ENCODE peak calls at places on chromosomes 12 and 14, in six cellular contexts. One of them, this sample, is unnamed.

GRCh38 chr12:92582466-92582865 is 120.3 kb upstream of the PLEKHG7 start:
- DNase-seq in CD8-positive, alpha-beta memory T cell: no peak
- DNase-seq in AG04450: no peak
- DNase-seq in NCI-H774: peak
- DNase-seq in posterior cingulate gyrus: no peak
- DNase-seq in upper lobe of right lung: no peak
- DNase-seq in this sample: no peak

GRCh38 chr12:39788235-39788634 is 168.6 kb upstream of the ABCD2 start:
- DNase-seq in AG04450: no peak
- DNase-seq in upper lobe of right lung: no peak
- DNase-seq in NCI-H774: no peak
- DNase-seq in posterior cingulate gyrus: no peak
- DNase-seq in CD8-positive, alpha-beta memory T cell: no peak
- DNase-seq in this sample: no peak

GRCh38 chr14:67168110-67168441 is 21.2 kb upstream of the GARIN2 start:
- DNase-seq in upper lobe of right lung: no peak
- DNase-seq in CD8-positive, alpha-beta memory T cell: no peak
- DNase-seq in posterior cingulate gyrus: no peak
- DNase-seq in AG04450: no peak
- DNase-seq in NCI-H774: no peak
- DNase-seq in this sample: no peak

GRCh38 chr12:6608592-6609311 is 1.6 kb upstream of the CHD4 start:
- DNase-seq in AG04450: no peak
- DNase-seq in CD8-positive, alpha-beta memory T cell: no peak
- DNase-seq in posterior cingulate gyrus: no peak
- DNase-seq in NCI-H774: no peak
- DNase-seq in upper lobe of right lung: peak
- DNase-seq in this sample: no peak

GRCh38 chr12:93254911-93255310 is 122.8 kb upstream of the NUDT4 start:
- DNase-seq in AG04450: no peak
- DNase-seq in posterior cingulate gyrus: no peak
- DNase-seq in NCI-H774: no peak
- DNase-seq in CD8-positive, alpha-beta memory T cell: no peak
- DNase-seq in upper lobe of right lung: no peak
- DNase-seq in this sample: no peak

GRCh38 chr14:53226553-53226952 is 73.4 kb upstream of the DDHD1 start:
- DNase-seq in posterior cingulate gyrus: no peak
- DNase-seq in NCI-H774: no peak
- DNase-seq in CD8-positive, alpha-beta memory T cell: no peak
- DNase-seq in upper lobe of right lung: no peak
- DNase-seq in AG04450: no peak
- DNase-seq in this sample: no peak

GRCh38 chr14:49586673-49587460 is 687 bp upstream of the RPS29 start:
- DNase-seq in AG04450: no peak
- DNase-seq in posterior cingulate gyrus: no peak
- DNase-seq in CD8-positive, alpha-beta memory T cell: peak
- DNase-seq in upper lobe of right lung: no peak
- DNase-seq in NCI-H774: peak
- DNase-seq in this sample: peak

GRCh38 chr12:21694660-21695059 is 37.0 kb upstream of the LDHB start:
- DNase-seq in CD8-positive, alpha-beta memory T cell: no peak
- DNase-seq in posterior cingulate gyrus: no peak
- DNase-seq in upper lobe of right lung: no peak
- DNase-seq in NCI-H774: no peak
- DNase-seq in AG04450: no peak
- DNase-seq in this sample: no peak

GRCh38 chr12:68237523-68238070 is 12.0 kb upstream of the IL26 start:
- DNase-seq in posterior cingulate gyrus: no peak
- DNase-seq in AG04450: no peak
- DNase-seq in CD8-positive, alpha-beta memory T cell: no peak
- DNase-seq in NCI-H774: no peak
- DNase-seq in upper lobe of right lung: no peak
- DNase-seq in this sample: peak

GRCh38 chr14:93970589-93970966 is 5.8 kb downstream of the ASB2 start:
- DNase-seq in AG04450: no peak
- DNase-seq in NCI-H774: peak
- DNase-seq in posterior cingulate gyrus: no peak
- DNase-seq in upper lobe of right lung: no peak
- DNase-seq in CD8-positive, alpha-beta memory T cell: peak
- DNase-seq in this sample: peak

GRCh38 chr14:25570483-25570882 is 520.5 kb upstream of the STXBP6 start:
- DNase-seq in upper lobe of right lung: no peak
- DNase-seq in CD8-positive, alpha-beta memory T cell: no peak
- DNase-seq in AG04450: no peak
- DNase-seq in NCI-H774: no peak
- DNase-seq in posterior cingulate gyrus: no peak
- DNase-seq in this sample: no peak

GRCh38 chr14:37903561-37904191 is 304.0 kb upstream of the SSTR1 start:
- DNase-seq in AG04450: peak
- DNase-seq in posterior cingulate gyrus: no peak
- DNase-seq in upper lobe of right lung: no peak
- DNase-seq in CD8-positive, alpha-beta memory T cell: no peak
- DNase-seq in NCI-H774: peak
- DNase-seq in this sample: peak

GRCh38 chr12:131920157-131920508 is 8.9 kb upstream of the PUS1 start:
- DNase-seq in NCI-H774: no peak
- DNase-seq in CD8-positive, alpha-beta memory T cell: no peak
- DNase-seq in AG04450: no peak
- DNase-seq in upper lobe of right lung: no peak
- DNase-seq in posterior cingulate gyrus: no peak
- DNase-seq in this sample: no peak

GRCh38 chr12:31492599-31493196 is 98.2 kb downstream of the DENND5B start:
- DNase-seq in CD8-positive, alpha-beta memory T cell: no peak
- DNase-seq in upper lobe of right lung: no peak
- DNase-seq in NCI-H774: no peak
- DNase-seq in AG04450: no peak
- DNase-seq in posterior cingulate gyrus: no peak
- DNase-seq in this sample: no peak

GRCh38 chr12:125161712-125162023 is 96.4 kb downstream of the AACS start:
- DNase-seq in upper lobe of right lung: no peak
- DNase-seq in posterior cingulate gyrus: no peak
- DNase-seq in NCI-H774: no peak
- DNase-seq in AG04450: no peak
- DNase-seq in CD8-positive, alpha-beta memory T cell: no peak
- DNase-seq in this sample: no peak

GRCh38 chr12:109137055-109137454 is 20.7 kb downstream of the ACACB start:
- DNase-seq in CD8-positive, alpha-beta memory T cell: no peak
- DNase-seq in NCI-H774: no peak
- DNase-seq in upper lobe of right lung: no peak
- DNase-seq in posterior cingulate gyrus: no peak
- DNase-seq in AG04450: no peak
- DNase-seq in this sample: no peak